ENCODE peak calls at places on chromosomes 2 and 18, in seven cellular contexts. M, I, H, W, F, Q and B are unnamed samples.
A peak's percentile ranks its signal among the peaks of the same experiment; 100 is the strongest.

GRCh38 chr2:192194065-192194865 is 468 bp downstream of the TMEFF2 start:
- DNase-seq in M (no peak), W (peak; percentile 59), I (no peak), F (peak; percentile 17), H (peak; percentile 14), Q (peak; percentile 9), B (peak; percentile 75)

GRCh38 chr2:196322963-196323810 is 151.8 kb upstream of the STK17B start:
- DNase-seq in F (no peak), W (no peak), M (no peak), H (no peak), I (no peak), Q (no peak), B (no peak)

GRCh38 chr18:9568186-9568585 is 46.2 kb downstream of the PPP4R1 start:
- DNase-seq in I (no peak), M (no peak), H (no peak), W (no peak), Q (no peak), F (no peak), B (no peak)

GRCh38 chr2:148501545-148501944 is 143.0 kb upstream of the EPC2 start:
- DNase-seq in F (no peak), M (no peak), W (no peak), I (no peak), H (no peak), Q (no peak), B (no peak)

GRCh38 chr2:25933622-25934021 is 48.7 kb downstream of the KIF3C start:
- DNase-seq in H (no peak), W (no peak), M (no peak), Q (no peak), I (no peak), F (no peak), B (no peak)

GRCh38 chr18:14999085-14999975 is 251.4 kb downstream of the ANKRD30B start:
- DNase-seq in Q (no peak), W (no peak), H (no peak), M (no peak), F (no peak), I (no peak), B (peak; percentile 60)

GRCh38 chr2:121408641-121409040 is 122.0 kb upstream of the RNU4ATAC start:
- DNase-seq in I (no peak), W (no peak), M (no peak), H (no peak), Q (peak; percentile 29), F (no peak), B (no peak)

GRCh38 chr2:24822049-24822706 is 29.0 kb downstream of the CENPO start:
- DNase-seq in Q (no peak), M (no peak), I (no peak), W (peak; percentile 34), F (no peak), H (no peak), B (no peak)

GRCh38 chr18:29660777-29661176 is 1381.8 kb downstream of the DSC3 start:
- DNase-seq in Q (no peak), H (no peak), M (no peak), I (no peak), W (no peak), F (no peak), B (no peak)

DNA sequence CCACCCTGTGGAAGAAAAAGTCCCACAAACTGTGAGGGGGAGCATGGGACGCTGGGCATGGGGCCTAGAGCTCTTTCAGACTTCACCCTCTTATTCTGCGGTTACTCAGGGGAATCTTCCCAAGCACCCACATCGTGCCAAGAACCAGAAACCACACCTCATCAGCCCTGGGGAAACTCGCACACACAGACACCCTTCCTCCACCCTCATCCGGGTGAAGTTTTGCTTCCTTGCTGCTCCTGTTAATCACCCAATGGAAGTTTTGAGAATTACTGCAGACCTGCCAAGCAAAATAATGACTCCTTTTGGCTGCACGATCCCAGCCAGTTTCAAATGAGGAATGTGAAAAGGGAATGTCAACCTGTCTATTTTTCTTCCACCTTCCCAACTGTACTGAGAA is 59.0 kb downstream of the COL6A3 start:
- DNase-seq in W (no peak), M (no peak), F (no peak), I (no peak), H (no peak), Q (peak; percentile 7), B (no peak)
- H3K4me1 ChIP-seq in W (no peaks in the 10 kb centered on the region), M (no peaks in the 10 kb centered on the region), F (peaks cover 26% of the 10 kb centered on the region), I (no peaks in the 10 kb centered on the region), H (peaks cover 10% of the 10 kb centered on the region), Q (no peaks in the 10 kb centered on the region), B (peaks cover 2% of the 10 kb centered on the region)

DNA sequence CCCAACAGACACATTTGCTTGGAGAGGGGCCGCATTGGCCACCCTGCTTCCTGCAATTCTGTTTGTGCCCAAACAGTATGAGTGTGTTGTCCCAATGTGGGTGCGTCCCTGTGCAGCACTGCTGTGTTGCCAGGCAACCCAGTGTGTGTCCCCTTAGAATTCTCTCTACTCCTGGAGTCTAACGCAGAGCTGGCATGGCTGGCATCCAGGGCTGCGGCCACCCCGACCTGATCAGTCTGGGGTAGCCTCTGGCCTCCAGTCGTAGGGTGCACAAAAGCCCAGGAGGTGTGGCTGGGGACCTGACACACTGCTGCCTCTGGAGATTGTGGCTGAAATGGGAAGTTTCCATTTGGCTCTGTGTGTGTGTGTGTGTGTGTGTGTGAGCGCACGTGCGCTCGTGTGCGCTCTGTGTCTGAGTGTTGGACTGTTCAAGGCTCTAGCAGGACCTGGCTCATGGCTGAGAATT is 48.0 kb downstream of the TEX44 start:
- DNase-seq in F (peak; percentile 59), W (peak; percentile 86), M (peak; percentile 56), I (no peak), Q (peak; percentile 35), H (no peak), B (peak; percentile 89)
- H3K27ac ChIP-seq in F (peak overlapping the region; percentile 95), W (peak overlapping the region; percentile 98), M (peak overlapping the region; percentile 87), I (no peak overlapping the region), Q (no peak overlapping the region), H (no peak overlapping the region), B (peak overlapping the region; percentile 84)

DNA sequence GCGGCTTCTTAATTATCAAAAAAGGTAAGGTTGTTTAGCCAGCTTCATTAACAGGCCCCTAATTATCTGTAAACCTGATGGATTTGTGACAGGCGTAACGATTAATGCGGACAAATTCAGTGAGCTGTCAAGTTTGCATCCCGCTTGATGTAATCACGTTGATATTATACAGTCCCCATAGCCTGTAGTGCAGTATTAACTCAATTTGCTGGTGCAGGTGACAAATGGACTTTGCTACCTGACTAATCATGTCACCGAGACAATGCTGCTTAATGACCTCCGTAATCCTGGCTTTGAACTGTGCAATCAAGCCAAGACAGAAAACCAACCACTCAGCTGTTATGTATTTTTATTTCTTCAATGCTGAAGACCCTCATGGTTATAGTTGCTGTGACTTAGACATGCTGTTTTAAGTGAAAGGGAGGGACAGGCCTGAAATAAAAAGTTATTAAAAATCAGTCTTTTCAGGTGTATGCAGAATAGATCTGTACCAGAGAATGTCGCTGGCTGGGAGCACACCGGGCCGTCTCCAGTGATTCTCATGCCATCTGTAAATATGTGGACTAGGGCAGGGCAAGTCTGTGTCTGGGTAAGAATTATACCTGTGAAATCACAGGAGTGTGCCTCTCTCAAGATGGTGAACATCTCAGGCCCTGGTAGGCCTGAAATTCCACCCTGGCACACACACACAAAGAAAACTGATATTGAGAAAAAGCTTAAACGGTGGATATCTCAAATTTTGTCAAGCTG is 4.3 kb downstream of the TSHZ1 start:
- DNase-seq in I (no peak), Q (no peak), W (no peak), F (no peak), H (no peak), M (peak; percentile 79), B (no peak)
- H3K4me1 ChIP-seq in I (peaks cover 68% of the 10 kb centered on the region), Q (peaks cover 35% of the 10 kb centered on the region), W (no peaks in the 10 kb centered on the region), F (peaks cover 80% of the 10 kb centered on the region), H (no peaks in the 10 kb centered on the region), M (peaks cover 71% of the 10 kb centered on the region), B (peaks cover 25% of the 10 kb centered on the region)

DNA sequence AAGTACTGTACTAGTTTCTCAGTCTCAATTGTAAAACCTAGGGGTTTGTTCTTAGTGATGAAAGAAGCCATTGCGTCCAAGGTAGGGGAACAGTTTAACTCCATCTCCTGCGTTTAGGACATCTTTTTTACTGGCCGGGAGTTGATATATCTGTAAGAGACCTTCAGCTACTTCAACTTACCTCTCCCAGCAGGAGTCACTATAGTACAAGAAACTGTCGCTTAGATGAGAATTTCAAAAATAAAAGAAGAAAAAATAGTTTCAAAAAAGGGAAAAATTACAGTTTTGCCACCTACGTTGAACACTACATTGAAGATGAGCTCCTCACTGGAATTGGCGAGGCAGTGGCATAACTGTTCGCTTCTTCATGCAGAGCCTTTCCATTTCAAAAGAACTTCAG is 122.7 kb downstream of the MAP3K20 start:
- DNase-seq in H (no peak), F (no peak), W (no peak), Q (no peak), M (no peak), I (no peak), B (no peak)
- H3K27ac ChIP-seq in H (no peak overlapping the region), F (peak overlapping the region; percentile 86), W (no peak overlapping the region), Q (no peak overlapping the region), M (no peak overlapping the region), I (no peak overlapping the region), B (no peak overlapping the region)

GRCh38 chr2:162072976-162073775 is 839 bp downstream of the DPP4 start:
- DNase-seq in W (no peak), I (no peak), H (no peak), F (peak; percentile 15), Q (peak; percentile 36), M (peak; percentile 53), B (no peak)
- H3K4me1 ChIP-seq in W (no peaks in the 10 kb centered on the region), I (peaks cover 51% of the 10 kb centered on the region), H (peaks cover 18% of the 10 kb centered on the region), F (no peaks in the 10 kb centered on the region), Q (peaks cover 26% of the 10 kb centered on the region), M (peaks cover 41% of the 10 kb centered on the region), B (peaks cover 6% of the 10 kb centered on the region)

GRCh38 chr2:40041983-40042382 is 262.9 kb upstream of the THUMPD2 start:
- DNase-seq in W (no peak), I (no peak), Q (no peak), H (no peak), F (no peak), M (no peak), B (no peak)

GRCh38 chr2:40039543-40039942 is 260.5 kb upstream of the THUMPD2 start:
- DNase-seq in Q (no peak), H (no peak), W (no peak), F (no peak), M (no peak), I (no peak), B (no peak)

GRCh38 chr2:40036241-40036640 is 257.2 kb upstream of the THUMPD2 start:
- DNase-seq in M (no peak), I (no peak), F (no peak), Q (no peak), H (no peak), W (no peak), B (no peak)

GRCh38 chr2:40037303-40037702 is 258.2 kb upstream of the THUMPD2 start:
- DNase-seq in F (no peak), M (no peak), Q (no peak), I (no peak), W (no peak), H (no peak), B (no peak)

GRCh38 chr2:40038646-40039045 is 259.6 kb upstream of the THUMPD2 start:
- DNase-seq in H (no peak), W (no peak), F (no peak), M (no peak), Q (no peak), I (no peak), B (no peak)
- H3K27ac ChIP-seq in H (no peak overlapping the region), W (no peak overlapping the region), F (no peak overlapping the region), M (no peak overlapping the region), Q (no peak overlapping the region), I (no peak overlapping the region), B (no peak overlapping the region)